ENCODE peak calls at places on chromosomes 1 and 21, in four cellular contexts. Q is neural progenitor cell, K is aorta, B is ovary. U is an unnamed sample.

GRCh38 chr1:9440261-9440660 is 99.0 kb upstream of the SLC25A33 start:
- DNase-seq in B (no peak), Q (no peak), K (no peak), U (no peak)

GRCh38 chr1:31593770-31594632 is 17.7 kb downstream of the TINAGL1 start:
- DNase-seq in K (peak; percentile 89), B (peak; percentile 87), Q (peak; percentile 82), U (peak; percentile 91)

GRCh38 chr1:183983371-183984105 is 54.0 kb downstream of the COLGALT2 start:
- DNase-seq in K (no peak), B (no peak), Q (no peak), U (no peak)

GRCh38 chr1:31765041-31765467 is 914 bp upstream of the ADGRB2 start:
- DNase-seq in Q (peak; percentile 68), B (no peak), K (no peak), U (no peak)

GRCh38 chr1:54806931-54807611 is 5.9 kb upstream of the TTC22 start:
- DNase-seq in B (no peak), Q (no peak), K (no peak), U (no peak)

GRCh38 chr21:26351661-26352060 is 181.1 kb upstream of the APP start:
- DNase-seq in B (no peak), Q (no peak), K (no peak), U (no peak)

GRCh38 chr1:17423781-17424245 is 15.7 kb downstream of the RCC2 start:
- DNase-seq in Q (no peak), B (peak; percentile 53), K (no peak), U (no peak)

GRCh38 chr1:2789986-2790581 is 11.4 kb downstream of the TTC34 start:
- DNase-seq in B (no peak), K (no peak), Q (no peak), U (peak; percentile 60)

GRCh38 chr1:218582646-218583045 is 237.5 kb downstream of the TGFB2 start:
- DNase-seq in K (no peak), Q (no peak), B (no peak), U (no peak)

GRCh38 chr1:5505944-5506343 is 486.3 kb downstream of the NPHP4 start:
- DNase-seq in B (no peak), K (no peak), Q (no peak), U (peak; percentile 51)

GRCh38 chr21:46542588-46543092 is 62.2 kb downstream of the S100B start:
- DNase-seq in Q (no peak), B (no peak), K (no peak), U (no peak)

GRCh38 chr1:179817056-179817455 is 60.5 kb downstream of the TOR1AIP2 start:
- DNase-seq in B (no peak), K (no peak), Q (no peak), U (peak; percentile 22)

GRCh38 chr1:94729287-94729686 is 90.9 kb upstream of the SLC44A3 start:
- DNase-seq in K (no peak), Q (no peak), B (no peak), U (no peak)

GRCh38 chr21:34530264-34530663 is 18.3 kb upstream of the KCNE1 start:
- DNase-seq in Q (no peak), B (no peak), K (no peak), U (no peak)

GRCh38 chr1:115082949-115083348 is 6.4 kb downstream of the TSPAN2 start:
- DNase-seq in K (no peak), B (no peak), Q (no peak), U (no peak)

GRCh38 chr1:190029441-190029840 is 448.2 kb downstream of the BRINP3 start:
- DNase-seq in K (no peak), Q (no peak), B (no peak), U (no peak)

GRCh38 chr1:24910751-24911650 is 19.1 kb downstream of the RUNX3 start:
- DNase-seq in K (peak; percentile 68), Q (no peak), B (no peak), U (peak; percentile 80)

GRCh38 chr1:17260264-17260663 is 11.4 kb downstream of the PADI3 start:
- DNase-seq in Q (no peak), K (no peak), B (no peak), U (no peak)

GRCh38 chr1:54282101-54282847 is 82.3 kb downstream of the MRPL37 start:
- DNase-seq in K (no peak), B (no peak), Q (no peak), U (peak; percentile 63)

GRCh38 chr1:24435782-24436365 is 20.3 kb downstream of the NIPAL3 start:
- DNase-seq in B (no peak), Q (no peak), K (no peak), U (no peak)

GRCh38 chr1:167165948-167166702 is 54.6 kb upstream of the POU2F1 start:
- DNase-seq in K (no peak), Q (peak; percentile 92), B (no peak), U (no peak)

GRCh38 chr1:47823016-47823843 is 174.0 kb downstream of the TRABD2B start:
- DNase-seq in Q (no peak), B (no peak), K (no peak), U (no peak)

GRCh38 chr21:18545908-18546307 is 142.3 kb upstream of the TMPRSS15 start:
- DNase-seq in B (no peak), K (no peak), Q (no peak), U (no peak)

GRCh38 chr21:17538576-17538975 is 25.7 kb downstream of the CXADR start:
- DNase-seq in B (no peak), Q (no peak), K (no peak), U (no peak)

GRCh38 chr1:103087261-103087660 is 21.1 kb downstream of the COL11A1 start:
- DNase-seq in B (no peak), K (no peak), Q (no peak), U (no peak)

GRCh38 chr1:223188618-223189356 is 45.7 kb upstream of the TLR5 start:
- DNase-seq in K (no peak), B (no peak), Q (no peak), U (no peak)

GRCh38 chr1:62247391-62248168 is 52.9 kb downstream of the L1TD1 start:
- DNase-seq in B (no peak), Q (peak; percentile 75), K (no peak), U (no peak)

GRCh38 chr1:61287014-61287413 is 204.7 kb downstream of the NFIA start:
- DNase-seq in K (no peak), Q (no peak), B (no peak), U (no peak)

GRCh38 chr1:155912056-155912536 is 947 bp upstream of the RIT1 start:
- DNase-seq in B (no peak), K (no peak), Q (no peak), U (no peak)

GRCh38 chr1:53519412-53519811 is 60.2 kb downstream of the DMRTB1 start:
- DNase-seq in B (no peak), K (no peak), Q (peak; percentile 76), U (no peak)

GRCh38 chr1:160244209-160244608 is 18.1 kb downstream of the DCAF8 start:
- DNase-seq in Q (no peak), K (no peak), B (no peak), U (no peak)

GRCh38 chr1:41538741-41539415 is 54.4 kb upstream of the EDN2 start:
- DNase-seq in K (peak; percentile 30), Q (no peak), B (peak; percentile 7), U (no peak)

GRCh38 chr1:178273707-178274410 is 180.0 kb downstream of the RASAL2 start:
- DNase-seq in Q (no peak), B (no peak), K (no peak), U (no peak)

GRCh38 chr1:81699234-81699633 is 101.5 kb upstream of the ADGRL2 start:
- DNase-seq in K (no peak), B (no peak), Q (peak; percentile 22), U (no peak)

GRCh38 chr21:40577285-40578043 is 269.5 kb downstream of the DSCAM start:
- DNase-seq in B (no peak), Q (no peak), K (no peak), U (no peak)

GRCh38 chr1:114314098-114314497 is 160.4 kb upstream of the SYT6 start:
- DNase-seq in Q (no peak), B (no peak), K (no peak), U (no peak)

GRCh38 chr1:33438364-33439145 is 7.7 kb upstream of the PHC2 start:
- DNase-seq in B (no peak), Q (no peak), K (no peak), U (no peak)
- H3K27ac ChIP-seq in B (no peak overlapping the region), Q (no peak overlapping the region), K (no peak overlapping the region), U (no peak overlapping the region)

GRCh38 chr1:163202833-163203451 is at the start of gene RGS5:
- DNase-seq in Q (peak; percentile 77), K (peak; percentile 50), B (no peak), U (no peak)
- H3K4me3 ChIP-seq in Q (peak within 1 kb of the TSS; percentile 17), K (peak within 1 kb of the TSS; percentile 94), B (no peak within 1 kb of the TSS), U (peak within 1 kb of the TSS; percentile 15)

GRCh38 chr1:6870086-6870485 is 84.8 kb downstream of the CAMTA1 start:
- DNase-seq in K (no peak), B (no peak), Q (no peak), U (no peak)
- H3K4me1 ChIP-seq in K (no peaks in the 10 kb centered on the region), B (peaks cover 3% of the 10 kb centered on the region), Q (peaks cover 45% of the 10 kb centered on the region), U (peaks cover 6% of the 10 kb centered on the region)

GRCh38 chr1:16218014-16218673 is 5.7 kb upstream of the ARHGEF19 start:
- DNase-seq in K (no peak), Q (no peak), B (peak; percentile 62), U (no peak)

GRCh38 chr1:16218674-16219071 is 6.2 kb upstream of the ARHGEF19 start:
- DNase-seq in B (no peak), Q (no peak), K (no peak), U (no peak)

GRCh38 chr1:16215882-16216753 is 3.7 kb upstream of the ARHGEF19 start:
- DNase-seq in Q (peak; percentile 100), K (peak; percentile 94), B (peak; percentile 89), U (peak; percentile 93)

GRCh38 chr1:16220101-16220500 is 7.6 kb upstream of the ARHGEF19 start:
- DNase-seq in B (no peak), K (no peak), Q (no peak), U (no peak)

DNA sequence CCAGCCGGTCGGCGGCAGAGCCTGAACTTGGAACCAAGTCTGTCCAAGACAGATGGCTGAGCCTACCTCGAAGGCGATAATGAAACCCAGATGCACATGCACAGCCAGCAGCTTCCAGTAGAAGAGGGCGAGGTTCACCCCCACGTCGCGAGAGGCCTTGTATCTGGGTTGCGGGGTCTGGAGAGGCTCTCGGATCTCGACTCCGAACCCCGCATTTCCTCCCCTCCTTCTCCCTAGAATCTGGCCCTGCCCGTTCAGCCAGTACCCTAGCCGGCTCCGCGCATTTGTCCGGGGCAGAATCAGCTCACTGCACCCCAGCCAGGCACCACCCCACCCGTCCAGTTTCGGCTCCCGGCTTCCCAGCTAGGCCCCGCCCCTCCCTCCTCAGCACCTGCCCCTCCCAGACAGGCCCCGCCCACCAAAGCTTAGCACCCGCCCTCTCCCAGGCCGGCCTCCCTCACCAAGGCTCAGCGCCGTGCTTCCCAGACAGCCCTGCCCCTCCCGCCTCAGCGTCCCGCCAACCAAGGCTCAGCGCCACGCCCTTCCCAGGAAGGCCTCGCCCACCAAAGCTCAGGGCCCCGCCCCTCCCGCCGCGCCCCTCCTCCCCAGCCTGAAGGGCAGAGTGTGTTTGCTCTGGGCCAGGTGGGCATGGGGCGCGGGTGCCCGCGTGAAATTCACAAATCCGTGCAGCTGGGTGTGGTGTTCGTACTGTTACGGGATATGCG is 4.8 kb upstream of the ARHGEF19 start:
- DNase-seq in Q (peak; percentile 99), K (peak; percentile 99), B (peak; percentile 99), U (peak; percentile 100)
- H3K27ac ChIP-seq in Q (no peak overlapping the region), K (no peak overlapping the region), B (peak overlapping the region; percentile 53), U (peak overlapping the region; percentile 67)

U was measured in kidney.